ENCODE peak calls at places on chromosomes 12 and 14, in six cellular contexts. Q, I, N, X, L and O are unnamed samples.

GRCh38 chr14:42779024-42779423 is 1172.3 kb downstream of the LRFN5 start:
- DNase-seq in I (no peak), Q (no peak), L (peak; percentile 10), X (peak; percentile 15), N (no peak), O (no peak)

GRCh38 chr12:9702239-9702638 is 30.7 kb downstream of the CLECL1 start:
- DNase-seq in X (no peak), I (no peak), N (peak; percentile 39), L (no peak), Q (no peak), O (no peak)

GRCh38 chr14:65637780-65638179 is 225.2 kb downstream of the FUT8 start:
- DNase-seq in N (no peak), X (no peak), I (no peak), Q (no peak), L (peak; percentile 1), O (no peak)

GRCh38 chr14:65940056-65940735 is 527.7 kb downstream of the FUT8 start:
- DNase-seq in L (no peak), X (peak; percentile 30), N (no peak), I (no peak), Q (no peak), O (no peak)

GRCh38 chr14:61607570-61608244 is 87.6 kb upstream of the HIF1A start:
- DNase-seq in I (no peak), Q (no peak), L (no peak), X (peak; percentile 20), N (no peak), O (no peak)

GRCh38 chr12:4911316-4911994 is 1.8 kb downstream of the KCNA1 start:
- DNase-seq in N (no peak), I (no peak), L (no peak), X (no peak), Q (no peak), O (no peak)

GRCh38 chr14:78170203-78170602 is at the start of gene NRXN3:
- DNase-seq in X (peak; percentile 10), N (no peak), Q (no peak), I (no peak), L (no peak), O (no peak)

GRCh38 chr12:112535017-112535416 is 116.3 kb downstream of the PTPN11 start:
- DNase-seq in N (no peak), X (no peak), Q (no peak), L (no peak), I (no peak), O (no peak)

GRCh38 chr14:22475381-22475780 is 113.6 kb downstream of the DAD1 start:
- DNase-seq in I (no peak), X (no peak), Q (no peak), N (no peak), L (no peak), O (no peak)

GRCh38 chr14:101740981-101741380 is 20.5 kb upstream of the PPP2R5C start:
- DNase-seq in L (no peak), Q (no peak), N (no peak), X (no peak), I (no peak), O (no peak)

GRCh38 chr12:42790761-42791151 is 201.2 kb upstream of the PRICKLE1 start:
- DNase-seq in N (no peak), X (no peak), Q (no peak), I (no peak), L (peak; percentile 83), O (no peak)

GRCh38 chr12:104057771-104058197 is 6.5 kb upstream of the HCFC2 start:
- DNase-seq in L (peak; percentile 37), N (no peak), I (no peak), Q (no peak), X (peak; percentile 50), O (no peak)

GRCh38 chr12:104672501-104673265 is 215.9 kb downstream of the CHST11 start:
- DNase-seq in L (no peak), N (no peak), I (peak; percentile 48), X (no peak), Q (peak; percentile 78), O (no peak)

GRCh38 chr12:5548152-5548933 is 116.4 kb downstream of the NTF3 start:
- DNase-seq in X (no peak), L (no peak), N (no peak), I (no peak), Q (no peak), O (no peak)

GRCh38 chr14:48563465-48563864 is 888.1 kb upstream of the MDGA2 start:
- DNase-seq in Q (no peak), I (no peak), N (no peak), L (peak; percentile 22), X (no peak), O (no peak)

GRCh38 chr12:89552376-89552775 is 26.5 kb upstream of the POC1B start:
- DNase-seq in I (no peak), L (peak; percentile 45), N (no peak), X (no peak), Q (no peak), O (no peak)

GRCh38 chr14:75418779-75419768 is 8.7 kb upstream of the JDP2 start:
- DNase-seq in X (no peak), Q (no peak), I (no peak), L (no peak), N (no peak), O (no peak)

GRCh38 chr14:22502007-22502406 is 87.0 kb downstream of the DAD1 start:
- DNase-seq in L (no peak), Q (peak; percentile 52), N (no peak), X (no peak), I (peak; percentile 48), O (no peak)

GRCh38 chr12:125267114-125267513 is 201.9 kb downstream of the AACS start:
- DNase-seq in Q (no peak), I (no peak), L (no peak), X (no peak), N (no peak), O (no peak)

GRCh38 chr12:53995311-53996187 is 4.4 kb upstream of the HOXC9 start:
- DNase-seq in L (no peak), I (no peak), N (no peak), X (peak; percentile 82), Q (no peak), O (no peak)

GRCh38 chr12:47736877-47737676 is 11.8 kb upstream of the ENDOU start:
- DNase-seq in N (no peak), Q (peak; percentile 90), I (peak; percentile 91), X (no peak), L (peak; percentile 73), O (no peak)

GRCh38 chr12:119713551-119714031 is 45.7 kb downstream of the PRKAB1 start:
- DNase-seq in Q (no peak), N (no peak), L (no peak), I (no peak), X (no peak), O (no peak)

GRCh38 chr14:99726538-99727095 is 42.5 kb downstream of the CYP46A1 start:
- DNase-seq in I (no peak), N (no peak), Q (no peak), L (no peak), X (no peak), O (no peak)

GRCh38 chr14:65827520-65827919 is 415.0 kb downstream of the FUT8 start:
- DNase-seq in L (no peak), N (no peak), Q (no peak), X (no peak), I (no peak), O (no peak)

DNA sequence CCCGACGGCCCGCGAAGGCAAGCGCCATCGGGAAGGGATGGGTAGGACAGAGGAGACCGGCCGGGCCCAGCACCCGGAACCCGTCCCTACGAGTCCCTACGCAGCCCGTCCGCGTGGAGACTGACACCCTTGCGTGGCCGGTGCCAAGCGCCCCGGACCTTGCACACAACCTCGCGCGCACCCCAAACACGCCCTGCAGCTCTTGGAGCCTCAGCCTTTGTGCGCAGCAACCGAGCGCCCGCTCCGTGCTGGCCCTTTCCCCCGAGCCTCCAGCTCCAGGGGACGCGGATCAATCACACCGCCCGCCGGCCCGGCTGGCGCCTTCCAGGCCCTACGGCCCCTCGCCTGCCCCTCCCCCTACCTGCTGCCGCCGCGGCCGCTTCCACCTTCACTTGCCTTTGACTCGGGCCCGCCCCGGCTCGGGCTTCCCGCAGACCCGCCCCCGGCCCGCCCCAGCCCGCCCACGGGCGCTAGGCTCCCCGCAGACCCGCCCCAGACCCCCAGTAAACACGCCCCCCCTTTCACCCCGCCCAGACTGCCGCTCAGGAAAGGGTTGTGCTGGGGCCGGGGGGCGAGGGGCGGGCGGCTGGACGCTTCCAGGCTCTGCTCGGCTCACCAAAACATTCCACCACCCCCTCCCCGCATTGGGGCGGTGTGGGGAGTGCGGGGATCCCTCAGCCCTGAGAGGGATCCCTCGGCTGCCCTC is at the start of gene NDRG2:
- DNase-seq in L (no peak), N (peak; percentile 80), Q (peak; percentile 87), X (peak; percentile 52), I (peak; percentile 89), O (peak; percentile 84)
- H3K27ac ChIP-seq in L (no peak within 1 kb of the TSS), N (no peak within 1 kb of the TSS), Q (peak within 1 kb of the TSS; percentile 100), X (no peak within 1 kb of the TSS), I (peak within 1 kb of the TSS; percentile 99), O (peak within 1 kb of the TSS; percentile 95)

GRCh38 chr14:55911794-55912193 is 206.4 kb upstream of the PELI2 start:
- DNase-seq in N (no peak), X (no peak), Q (no peak), L (no peak), I (no peak), O (no peak)

GRCh38 chr14:55915464-55915863 is 202.7 kb upstream of the PELI2 start:
- DNase-seq in X (no peak), N (no peak), L (no peak), Q (no peak), I (no peak), O (no peak)

GRCh38 chr14:55914771-55915170 is 203.4 kb upstream of the PELI2 start:
- DNase-seq in N (no peak), I (no peak), Q (no peak), X (no peak), L (peak; percentile 4), O (no peak)

GRCh38 chr14:55912344-55912743 is 205.9 kb upstream of the PELI2 start:
- DNase-seq in N (no peak), Q (no peak), L (no peak), I (no peak), X (no peak), O (no peak)

DNA sequence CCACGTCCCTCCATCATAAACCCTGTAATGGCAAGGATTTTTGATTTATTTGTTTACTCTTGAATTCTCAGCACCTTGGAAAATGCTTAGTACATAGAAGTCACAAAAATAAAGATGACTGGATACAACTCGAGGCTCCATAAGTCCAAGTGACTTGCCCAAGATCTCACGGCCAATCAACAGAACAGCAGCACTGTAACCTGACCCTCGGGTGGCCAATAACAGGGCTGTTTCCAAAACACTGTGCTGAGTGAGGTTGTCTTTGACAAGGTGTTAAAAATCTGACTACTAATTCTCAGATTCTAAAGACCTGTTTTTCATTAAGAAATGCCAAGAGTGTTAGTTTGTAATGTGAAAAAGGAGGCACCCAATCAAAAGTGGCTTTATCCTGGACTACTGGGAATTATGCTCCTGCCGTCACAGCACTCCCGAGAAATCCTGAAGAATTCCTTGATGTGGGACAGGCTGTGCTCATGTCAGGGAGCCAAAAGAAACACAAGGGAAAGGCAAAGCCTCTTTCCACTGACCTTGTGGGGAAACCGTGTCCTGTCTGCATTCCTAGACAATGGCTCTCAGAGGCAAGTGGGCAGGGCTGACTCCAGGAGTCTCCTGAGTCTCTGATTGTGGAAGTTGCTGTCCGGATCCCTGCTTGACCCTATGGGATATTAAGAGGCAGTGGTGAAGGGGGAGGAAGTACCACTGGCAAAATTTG is 204.7 kb upstream of the PELI2 start:
- DNase-seq in N (no peak), I (peak; percentile 25), Q (peak; percentile 41), L (peak; percentile 56), X (no peak), O (no peak)
- H3K27ac ChIP-seq in N (no peak overlapping the region), I (peak overlapping the region; percentile 33), Q (no peak overlapping the region), L (no peak overlapping the region), X (no peak overlapping the region), O (no peak overlapping the region)

GRCh38 chr12:12265035-12265434 is 1.8 kb downstream of the LRP6 start:
- DNase-seq in X (no peak), N (no peak), Q (no peak), L (no peak), I (no peak), O (no peak)
- H3K27ac ChIP-seq in X (peak overlapping the region; percentile 100), N (no peak overlapping the region), Q (no peak overlapping the region), L (no peak overlapping the region), I (peak overlapping the region; percentile 100), O (peak overlapping the region; percentile 100)

GRCh38 chr14:36373982-36374673 is 53.7 kb upstream of the MBIP start:
- DNase-seq in N (peak; percentile 49), X (peak; percentile 90), L (peak; percentile 74), I (peak; percentile 26), Q (peak; percentile 58), O (peak; percentile 45)
- H3K27ac ChIP-seq in N (no peak overlapping the region), X (no peak overlapping the region), L (no peak overlapping the region), I (no peak overlapping the region), Q (no peak overlapping the region), O (no peak overlapping the region)